ENCODE peak calls at places on chromosomes 1 and 21, in four cellular contexts. Y, O, U and T are unnamed samples.

GRCh38 chr1:84570436-84571149 is 3.6 kb downstream of the CTBS start:
- DNase-seq in U (no peak), O (no peak), Y (no peak), T (no peak)

GRCh38 chr1:223813645-223814044 is 32.1 kb downstream of the TP53BP2 start:
- DNase-seq in Y (no peak), O (no peak), U (no peak), T (no peak)

GRCh38 chr1:228004887-228005462 is 1.8 kb upstream of the WNT3A start:
- DNase-seq in Y (peak), U (no peak), O (no peak), T (no peak)

GRCh38 chr1:50968884-50969610 is 998 bp upstream of the CDKN2C start:
- DNase-seq in U (no peak), O (peak), Y (peak), T (peak)

GRCh38 chr1:205581321-205581980 is 50.4 kb downstream of the ELK4 start:
- DNase-seq in Y (no peak), O (no peak), U (no peak), T (no peak)

GRCh38 chr1:7278045-7278444 is 492.8 kb downstream of the CAMTA1 start:
- DNase-seq in O (no peak), Y (no peak), U (no peak), T (no peak)

GRCh38 chr1:77533660-77534295 is 148.7 kb downstream of the ZZZ3 start:
- DNase-seq in O (peak), Y (peak), U (no peak), T (peak)

GRCh38 chr1:59747469-59748014 is 67.2 kb upstream of the HOOK1 start:
- DNase-seq in Y (no peak), O (no peak), U (no peak), T (no peak)

GRCh38 chr1:25549273-25550154 is 6.1 kb downstream of the LDLRAP1 start:
- DNase-seq in Y (peak), O (peak), U (peak), T (peak)

GRCh38 chr1:15060104-15060503 is 93.4 kb upstream of the TMEM51 start:
- DNase-seq in Y (no peak), O (no peak), U (no peak), T (no peak)

GRCh38 chr1:8567146-8567545 is 249.2 kb downstream of the SLC45A1 start:
- DNase-seq in U (no peak), O (no peak), Y (no peak), T (no peak)

GRCh38 chr21:42555756-42556438 is 42.2 kb downstream of the SLC37A1 start:
- DNase-seq in Y (no peak), U (no peak), O (no peak), T (no peak)

GRCh38 chr1:156767879-156768608 is 709 bp downstream of the PRCC start:
- DNase-seq in U (no peak), Y (peak), O (no peak), T (peak)

GRCh38 chr1:181061891-181062777 is 26.4 kb upstream of the IER5 start:
- DNase-seq in O (no peak), Y (no peak), U (peak), T (peak)

GRCh38 chr1:59146651-59147358 is 150.1 kb upstream of the FGGY start:
- DNase-seq in Y (no peak), O (peak), U (no peak), T (no peak)

GRCh38 chr1:156889802-156890585 is 3.5 kb upstream of the PEAR1 start:
- DNase-seq in O (peak), U (no peak), Y (peak), T (peak)

GRCh38 chr1:75203415-75204277 is 69.5 kb downstream of the LHX8 start:
- DNase-seq in U (peak), O (peak), Y (peak), T (no peak)

GRCh38 chr21:25080706-25081495 is 526.4 kb downstream of the MRPL39 start:
- DNase-seq in U (no peak), Y (no peak), O (no peak), T (no peak)

GRCh38 chr1:203291201-203292096 is 13.9 kb upstream of the BTG2 start:
- DNase-seq in U (no peak), O (no peak), Y (no peak), T (no peak)

GRCh38 chr1:54338479-54338878 is 67.7 kb downstream of the SSBP3 start:
- DNase-seq in Y (no peak), O (no peak), U (no peak), T (no peak)

GRCh38 chr1:211833174-211833820 is 2.7 kb upstream of the LPGAT1 start:
- DNase-seq in Y (no peak), O (no peak), U (no peak), T (no peak)

GRCh38 chr1:17839641-17840196 is 84.6 kb downstream of the ACTL8 start:
- DNase-seq in Y (no peak), U (no peak), O (no peak), T (no peak)

GRCh38 chr1:21866629-21867009 is 54.6 kb downstream of the LDLRAD2 start:
- DNase-seq in O (no peak), Y (no peak), U (no peak), T (no peak)

GRCh38 chr1:97190326-97190725 is 468.7 kb downstream of the PTBP2 start:
- DNase-seq in O (no peak), U (no peak), Y (no peak), T (no peak)

GRCh38 chr1:34872133-34872503 is 12.6 kb upstream of the SMIM12 start:
- DNase-seq in Y (no peak), O (no peak), U (no peak), T (no peak)

GRCh38 chr1:183515002-183515689 is 42.8 kb downstream of the SMG7 start:
- DNase-seq in U (no peak), Y (no peak), O (no peak), T (no peak)

DNA sequence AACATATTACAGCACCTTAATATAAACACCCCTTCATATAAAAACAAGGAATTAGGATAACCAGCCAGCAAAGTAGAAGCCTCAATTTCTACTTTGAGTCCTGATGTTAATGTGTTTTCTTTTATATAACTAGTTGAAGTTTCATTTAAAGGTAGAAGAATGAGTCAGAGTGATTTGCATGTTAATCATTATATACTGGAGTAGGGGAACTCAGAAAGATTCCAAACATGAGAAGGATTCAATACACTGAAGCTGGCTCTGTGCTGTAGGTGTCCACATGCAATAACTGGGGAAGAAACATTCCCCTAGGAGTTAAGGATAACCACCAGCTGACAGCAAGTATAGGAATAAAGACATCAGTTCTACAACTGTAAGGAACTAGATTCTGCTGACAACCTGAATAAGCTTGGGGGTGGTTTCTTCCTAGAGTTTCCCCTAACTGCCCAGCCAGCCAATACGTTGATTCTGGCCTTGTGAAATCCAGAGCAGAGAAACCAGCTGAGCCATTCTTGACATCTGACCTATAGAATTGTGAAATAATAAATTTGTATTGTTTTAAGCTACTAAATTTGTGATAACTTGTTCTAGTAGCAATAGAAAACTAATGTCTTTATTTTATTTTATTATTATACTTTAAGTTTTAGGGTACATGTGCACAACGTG is 33.4 kb upstream of the RNPC3 start:
- DNase-seq in Y (no peak), U (no peak), O (no peak), T (no peak)
- TF ChIP-seq SPI1 in Y (no peak), U (no peak), O (no peak), T (no peak)

DNA sequence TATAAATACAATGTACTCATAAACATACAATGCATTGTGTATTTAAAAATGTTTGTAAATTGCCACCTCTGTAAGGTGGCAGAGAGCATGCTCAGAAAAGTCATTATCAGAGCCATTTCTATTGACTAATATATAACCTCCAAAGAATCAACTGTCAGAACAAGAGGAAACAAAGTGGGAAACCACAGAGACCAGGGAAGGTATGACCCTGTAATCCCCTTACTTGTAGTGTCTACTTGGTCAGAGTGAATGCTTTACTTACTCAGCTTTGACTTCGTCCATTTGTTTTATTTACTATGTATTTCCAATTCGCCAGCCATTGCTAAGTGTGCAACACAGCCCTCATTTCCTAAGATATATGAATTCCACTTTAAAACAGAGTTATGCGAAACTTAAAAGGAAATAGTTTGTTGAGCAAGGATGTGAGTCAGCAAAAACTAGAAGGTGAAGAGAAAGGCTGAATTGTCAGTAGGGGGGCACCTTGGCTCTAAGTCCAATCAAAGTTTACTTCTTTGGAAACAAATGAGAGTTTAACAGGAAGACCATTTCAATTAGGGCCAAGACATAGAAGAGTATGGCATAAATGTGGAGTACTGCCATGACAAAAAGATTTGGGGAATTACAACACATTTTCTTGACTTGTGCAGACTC is 671.7 kb upstream of the PTBP2 start:
- DNase-seq in O (no peak), U (no peak), Y (no peak), T (no peak)
- TF ChIP-seq SPI1 in O (no peak), U (no peak), Y (no peak), T (no peak)

GRCh38 chr1:20739225-20739624 is 6.7 kb upstream of the SH2D5 start:
- DNase-seq in Y (no peak), U (no peak), O (no peak), T (no peak)
- TF ChIP-seq SPI1 in Y (no peak), U (no peak), O (no peak), T (no peak)

DNA sequence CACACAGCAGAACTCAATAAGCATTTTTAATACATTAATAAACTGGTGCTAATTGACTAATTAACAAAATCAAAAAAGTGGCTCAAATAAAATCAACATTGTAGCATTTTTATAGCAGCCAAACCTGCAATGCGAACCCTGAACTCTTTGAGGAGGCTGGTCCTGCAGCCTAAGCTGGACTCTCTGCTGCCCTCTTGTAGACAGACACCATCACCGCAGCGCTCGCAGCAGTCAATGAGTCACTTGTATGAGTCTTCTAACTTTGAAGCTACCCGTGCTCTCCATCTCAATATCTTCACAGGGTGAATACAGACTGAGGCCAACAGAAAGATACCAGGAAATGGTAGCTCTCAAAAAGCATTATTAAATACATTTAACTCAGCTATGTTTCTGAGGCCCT is 9.7 kb upstream of the KRTAP7-1 start:
- DNase-seq in U (no peak), O (no peak), Y (peak), T (peak)
- TF ChIP-seq SPI1 in U (no peak), O (no peak), Y (no peak), T (no peak)

GRCh38 chr1:204493882-204494280 is 724 bp downstream of the PIK3C2B start:
- DNase-seq in O (no peak), Y (peak), U (no peak), T (no peak)
- TF ChIP-seq SPI1 in O (no peak), Y (no peak), U (no peak), T (no peak)

GRCh38 chr21:45522986-45523385 is 19.3 kb downstream of the SLC19A1 start:
- DNase-seq in U (no peak), O (no peak), Y (no peak), T (no peak)

GRCh38 chr21:45525910-45526306 is 16.3 kb downstream of the SLC19A1 start:
- DNase-seq in U (no peak), Y (no peak), O (no peak), T (no peak)

GRCh38 chr21:45524756-45525152 is 17.5 kb downstream of the SLC19A1 start:
- DNase-seq in Y (no peak), O (no peak), U (no peak), T (no peak)

GRCh38 chr21:45523411-45524101 is 18.7 kb downstream of the SLC19A1 start:
- DNase-seq in Y (no peak), U (no peak), O (no peak), T (no peak)

DNA sequence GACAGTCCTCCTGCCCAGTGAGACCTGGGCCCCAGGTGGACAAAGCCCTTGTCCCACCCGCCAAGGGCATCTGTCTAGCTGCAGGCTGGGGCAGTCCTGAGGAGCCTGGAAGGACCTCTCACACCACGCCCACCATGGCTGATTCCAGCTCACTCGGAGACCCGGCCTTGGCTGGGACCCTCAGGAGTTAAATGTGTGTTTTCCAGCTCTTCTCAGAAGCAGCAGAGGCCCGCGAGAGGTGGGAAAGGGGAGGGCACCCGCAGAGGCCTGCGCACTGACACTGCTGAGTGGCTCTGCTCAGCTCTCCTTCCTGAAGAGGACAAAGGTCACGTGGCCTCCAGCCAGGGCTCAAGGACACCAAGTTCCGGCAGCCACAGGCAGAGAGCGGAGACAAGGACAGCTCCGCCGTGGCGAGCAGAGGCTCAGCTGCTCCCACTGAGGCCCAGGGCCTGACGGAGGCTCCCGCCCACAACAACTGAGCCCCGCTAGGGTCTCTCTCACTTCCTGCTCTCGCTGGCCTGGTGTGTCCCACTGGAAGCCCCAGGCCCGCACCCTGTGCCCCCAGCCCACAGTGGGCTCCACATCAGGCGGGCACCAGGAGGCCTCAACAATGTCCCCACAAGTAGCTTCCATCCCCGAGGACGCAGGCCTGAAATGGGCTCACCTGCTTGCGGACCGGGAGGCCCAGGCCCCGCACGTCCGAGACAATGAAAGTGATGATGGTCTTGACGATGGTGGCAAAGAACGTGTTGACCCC is 16.9 kb downstream of the SLC19A1 start:
- DNase-seq in U (no peak), O (no peak), Y (no peak), T (no peak)
- TF ChIP-seq SPI1 in U (no peak), O (no peak), Y (no peak), T (no peak)

DNA sequence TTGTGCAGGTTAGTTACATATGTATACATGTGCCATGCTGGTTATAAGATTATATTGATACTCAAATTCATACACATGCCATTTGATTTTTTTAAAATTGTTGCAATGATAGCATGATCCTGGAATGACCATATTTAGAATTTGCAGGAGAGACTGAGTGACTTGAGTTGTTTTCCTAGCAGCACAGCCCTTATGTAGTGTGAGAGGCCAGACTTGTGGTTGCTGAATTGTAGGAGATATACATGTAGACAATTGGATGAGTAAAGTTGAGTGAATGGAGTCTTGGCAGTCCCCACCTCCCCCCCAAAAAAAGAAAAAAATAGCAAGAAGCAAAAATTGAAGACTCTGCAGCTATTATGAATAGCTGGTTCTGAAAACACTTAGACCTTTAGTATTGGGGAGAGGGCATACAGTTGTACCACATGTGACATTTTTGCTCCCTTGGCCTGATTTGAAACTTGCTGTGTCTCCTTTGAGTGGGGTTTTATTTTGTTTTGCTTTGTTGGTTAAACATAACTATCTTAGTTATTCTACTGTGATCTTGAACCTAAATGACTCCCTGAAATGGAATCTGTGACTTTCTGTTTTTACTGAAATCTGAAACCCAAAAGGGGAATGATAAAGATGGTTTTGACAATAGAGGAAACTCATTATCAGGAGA is 280.3 kb downstream of the HMCN1 start:
- DNase-seq in O (no peak), U (no peak), Y (no peak), T (no peak)
- TF ChIP-seq SPI1 in O (no peak), U (no peak), Y (no peak), T (no peak)